ENCODE peak calls at places on chromosome 9, in six cellular contexts. J, K, R, P, M and O are unnamed samples.

GRCh38 chr9:88173378-88173999 is 35.2 kb upstream of the SPATA31C2 start:
- DNase-seq in J (no peak), K (no peak), R (peak), P (peak), M (no peak), O (no peak)

GRCh38 chr9:95292226-95292625 is 25.3 kb downstream of the FANCC start:
- DNase-seq in J (no peak), K (no peak), R (no peak), P (no peak), M (no peak), O (no peak)

GRCh38 chr9:135282001-135282731 is 194.7 kb downstream of the OLFM1 start:
- DNase-seq in J (peak), K (peak), R (no peak), P (peak), M (peak), O (peak)

GRCh38 chr9:6226696-6227095 is 11.1 kb downstream of the IL33 start:
- DNase-seq in J (no peak), K (no peak), R (no peak), P (peak), M (no peak), O (no peak)

GRCh38 chr9:99677281-99677680 is 144.4 kb upstream of the NR4A3 start:
- DNase-seq in J (no peak), K (no peak), R (no peak), P (peak), M (no peak), O (no peak)

GRCh38 chr9:136012651-136013050 is 51.5 kb upstream of the UBAC1 start:
- DNase-seq in J (peak), K (peak), R (no peak), P (no peak), M (no peak), O (peak)

GRCh38 chr9:95007470-95007869 is 281.0 kb downstream of the AOPEP start:
- DNase-seq in J (no peak), K (no peak), R (no peak), P (peak), M (no peak), O (no peak)

GRCh38 chr9:128361296-128361980 is 9.7 kb upstream of the URM1 start:
- DNase-seq in J (no peak), K (no peak), R (no peak), P (no peak), M (no peak), O (no peak)

GRCh38 chr9:99906403-99907207 is at the start of gene STX17:
- DNase-seq in J (peak), K (peak), R (peak), P (peak), M (peak), O (peak)

GRCh38 chr9:248278-248961 is 33.8 kb downstream of the DOCK8 start:
- DNase-seq in J (no peak), K (no peak), R (no peak), P (no peak), M (no peak), O (no peak)

GRCh38 chr9:75601280-75601679 is 289.2 kb upstream of the PCSK5 start:
- DNase-seq in J (no peak), K (no peak), R (no peak), P (peak), M (no peak), O (no peak)

GRCh38 chr9:16787724-16788123 is 82.7 kb downstream of the BNC2 start:
- DNase-seq in J (no peak), K (no peak), R (no peak), P (no peak), M (no peak), O (no peak)

GRCh38 chr9:112063151-112063550 is 111.9 kb downstream of the SUSD1 start:
- DNase-seq in J (no peak), K (no peak), R (no peak), P (no peak), M (no peak), O (no peak)

GRCh38 chr9:70580593-70581195 is 166.2 kb upstream of the KLF9 start:
- DNase-seq in J (no peak), K (no peak), R (no peak), P (peak), M (no peak), O (no peak)

GRCh38 chr9:127406799-127407504 is 10.0 kb downstream of the SLC2A8 start:
- DNase-seq in J (no peak), K (no peak), R (no peak), P (no peak), M (no peak), O (no peak)

GRCh38 chr9:34491596-34491995 is 31.2 kb downstream of the ENHO start:
- DNase-seq in J (no peak), K (no peak), R (no peak), P (no peak), M (no peak), O (no peak)

GRCh38 chr9:127756233-127756632 is 21.1 kb upstream of the TOR2A start:
- DNase-seq in J (no peak), K (no peak), R (no peak), P (no peak), M (no peak), O (no peak)

GRCh38 chr9:68458918-68459317 is 81.8 kb downstream of the TMEM252 start:
- DNase-seq in J (no peak), K (no peak), R (no peak), P (no peak), M (no peak), O (no peak)
- H3K27ac ChIP-seq in J (no peak), K (no peak), R (no peak), P (no peak), M (no peak), O (no peak)

DNA sequence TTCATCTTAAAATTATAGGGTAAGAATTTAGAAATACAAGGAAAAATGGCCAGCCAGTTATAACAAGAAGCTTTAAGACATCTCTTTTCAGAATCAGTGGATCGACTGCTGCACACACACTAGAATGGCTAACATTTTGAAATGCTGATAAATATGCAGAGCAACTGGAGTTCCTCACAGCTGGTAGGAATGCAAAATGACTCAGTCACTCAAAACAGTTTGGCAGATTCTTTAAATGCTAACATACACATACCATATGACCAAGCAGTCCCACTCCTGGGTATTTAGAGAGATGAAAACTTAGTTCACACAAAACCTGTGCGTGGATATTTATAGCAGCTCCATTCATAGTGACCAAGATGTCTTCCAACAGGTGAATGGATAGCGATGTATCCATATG is 23.2 kb upstream of the PSAT1 start:
- DNase-seq in J (no peak), K (no peak), R (no peak), P (no peak), M (no peak), O (no peak)
- H3K27ac ChIP-seq in J (no peak), K (no peak), R (no peak), P (no peak), M (no peak), O (no peak)

GRCh38 chr9:131982102-131982501 is 97.6 kb downstream of the MED27 start:
- DNase-seq in J (no peak), K (no peak), R (no peak), P (no peak), M (no peak), O (no peak)

GRCh38 chr9:131984564-131984963 is 95.1 kb downstream of the MED27 start:
- DNase-seq in J (no peak), K (no peak), R (no peak), P (no peak), M (no peak), O (no peak)

GRCh38 chr9:131980267-131980916 is 99.3 kb downstream of the MED27 start:
- DNase-seq in J (no peak), K (no peak), R (no peak), P (no peak), M (no peak), O (no peak)

GRCh38 chr9:131981116-131981847 is 98.4 kb downstream of the MED27 start:
- DNase-seq in J (no peak), K (no peak), R (no peak), P (no peak), M (no peak), O (no peak)

GRCh38 chr9:131982683-131983239 is 96.9 kb downstream of the MED27 start:
- DNase-seq in J (no peak), K (no peak), R (no peak), P (peak), M (no peak), O (no peak)
- H3K27ac ChIP-seq in J (no peak), K (no peak), R (no peak), P (no peak), M (no peak), O (no peak)

DNA sequence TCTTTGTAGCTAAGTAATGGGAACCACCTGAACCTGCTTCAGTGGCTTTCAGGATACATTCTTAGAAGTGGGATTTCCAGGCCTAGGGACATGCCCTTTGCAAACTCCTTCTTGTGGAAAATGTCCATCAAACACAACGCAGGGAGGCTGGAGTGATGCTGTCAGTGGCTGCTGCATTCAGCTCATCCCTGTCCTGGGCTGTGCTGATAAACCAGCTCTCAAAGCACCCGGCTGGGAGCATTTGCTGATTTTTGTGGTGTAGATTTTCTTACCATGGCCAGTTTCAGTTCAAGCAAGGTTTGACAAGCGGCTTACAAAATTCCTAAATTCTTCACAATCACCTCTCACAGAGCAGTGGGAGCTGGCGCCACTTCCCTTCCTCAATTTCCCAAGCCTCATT is 28.2 kb downstream of the FAM163B start:
- DNase-seq in J (no peak), K (no peak), R (no peak), P (no peak), M (no peak), O (no peak)
- H3K27ac ChIP-seq in J (no peak), K (no peak), R (no peak), P (no peak), M (no peak), O (no peak)

DNA sequence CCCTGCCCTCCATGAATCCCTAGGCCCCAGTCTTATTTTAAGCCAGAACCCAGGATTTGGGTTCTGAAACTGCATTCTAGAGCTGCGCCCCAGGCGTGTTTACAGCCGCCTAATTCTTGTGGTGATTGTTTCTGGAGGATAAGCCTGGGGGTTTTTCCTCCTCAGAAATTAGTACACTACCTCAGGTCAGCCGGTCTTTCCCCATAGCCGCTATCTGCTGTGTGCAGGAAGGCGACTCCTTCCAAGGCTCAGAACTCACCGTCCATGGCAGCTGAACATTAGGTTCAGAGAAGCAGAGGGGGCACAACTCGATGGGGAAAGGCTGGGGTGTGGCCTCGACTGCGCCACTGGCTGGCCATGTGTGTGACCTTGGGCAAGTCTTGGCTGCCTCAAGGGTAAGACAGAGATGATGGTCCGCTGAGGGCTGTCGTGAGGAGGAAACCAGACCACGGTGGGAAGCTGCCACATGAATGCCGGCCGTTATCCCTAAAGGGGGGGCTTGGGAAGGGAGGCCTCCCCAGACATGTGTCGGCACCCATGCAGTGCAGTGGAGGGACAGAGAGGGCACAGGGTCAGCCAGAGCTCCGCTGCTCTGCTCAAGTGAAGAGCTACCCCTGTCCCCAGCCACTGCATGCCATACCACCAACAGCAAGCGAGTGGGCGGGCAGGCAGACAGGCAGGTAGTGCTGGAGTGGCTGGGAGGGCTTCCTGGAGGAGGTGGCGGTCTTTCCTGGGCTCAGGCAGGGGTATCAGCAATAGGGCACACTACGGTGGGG is 28.9 kb downstream of the SHB start:
- DNase-seq in J (peak), K (no peak), R (no peak), P (no peak), M (no peak), O (no peak)
- H3K27ac ChIP-seq in J (peak), K (no peak), R (peak), P (no peak), M (no peak), O (no peak)

GRCh38 chr9:35658894-35659220 is 765 bp downstream of the CCDC107 start:
- DNase-seq in J (peak), K (no peak), R (no peak), P (peak), M (no peak), O (peak)

GRCh38 chr9:35662437-35662836 is 2.6 kb downstream of the ARHGEF39 start:
- DNase-seq in J (no peak), K (no peak), R (no peak), P (no peak), M (no peak), O (no peak)

GRCh38 chr9:35661756-35662350 is 3.1 kb downstream of the ARHGEF39 start:
- DNase-seq in J (no peak), K (no peak), R (no peak), P (no peak), M (no peak), O (no peak)

GRCh38 chr9:35659340-35659739 is 1.2 kb downstream of the CCDC107 start:
- DNase-seq in J (peak), K (no peak), R (no peak), P (peak), M (no peak), O (no peak)

GRCh38 chr9:35660966-35661413 is 2.9 kb downstream of the CCDC107 start:
- DNase-seq in J (no peak), K (no peak), R (no peak), P (no peak), M (peak), O (no peak)
- H3K27ac ChIP-seq in J (no peak), K (no peak), R (no peak), P (no peak), M (peak), O (peak)

GRCh38 chr9:90007516-90008430 is 403.0 kb downstream of the GADD45G start:
- DNase-seq in J (no peak), K (no peak), R (peak), P (peak), M (no peak), O (no peak)
- H3K27ac ChIP-seq in J (no peak), K (no peak), R (peak), P (peak), M (no peak), O (peak)

GRCh38 chr9:93508207-93508606 is 54.8 kb upstream of the FAM120AOS start:
- DNase-seq in J (no peak), K (no peak), R (no peak), P (no peak), M (no peak), O (no peak)
- H3K27ac ChIP-seq in J (no peak), K (no peak), R (no peak), P (no peak), M (no peak), O (no peak)

GRCh38 chr9:109047259-109047658 is 34.0 kb upstream of the CTNNAL1 start:
- DNase-seq in J (no peak), K (no peak), R (no peak), P (no peak), M (no peak), O (no peak)
- H3K27ac ChIP-seq in J (no peak), K (no peak), R (no peak), P (no peak), M (no peak), O (no peak)